ENCODE peak calls at places on chromosomes 2 and 18, in nine cellular contexts. E, W, Y, D, I, N, U, K and X are unnamed samples.

GRCh38 chr2:230816735-230817134 is 48.0 kb upstream of the ITM2C start:
- DNase-seq in Y (no peak), K (no peak), I (no peak), W (peak; percentile 68), D (no peak), U (no peak), E (no peak), N (no peak), X (no peak)

GRCh38 chr2:8437949-8438400 is 243.9 kb upstream of the ID2 start:
- DNase-seq in Y (no peak), E (no peak), W (no peak), K (no peak), I (no peak), D (no peak), N (no peak), U (no peak), X (no peak)

GRCh38 chr2:205734436-205734835 is 52.1 kb downstream of the NRP2 start:
- DNase-seq in N (no peak), K (peak; percentile 67), U (no peak), Y (no peak), D (no peak), W (no peak), I (peak; percentile 91), E (peak; percentile 38), X (no peak)

GRCh38 chr2:190893157-190893556 is 12.5 kb downstream of the GLS start:
- DNase-seq in D (no peak), U (no peak), N (no peak), K (no peak), I (no peak), W (no peak), Y (no peak), E (no peak), X (no peak)

GRCh38 chr18:74598350-74599001 is 806 bp downstream of the ZNF407 start:
- DNase-seq in Y (peak; percentile 84), N (no peak), I (peak; percentile 52), K (peak; percentile 55), E (peak; percentile 24), D (peak; percentile 96), U (peak; percentile 31), W (peak; percentile 76), X (peak; percentile 52)

GRCh38 chr2:75361486-75361885 is 162.2 kb upstream of the TACR1 start:
- DNase-seq in K (no peak), W (no peak), N (no peak), D (no peak), I (no peak), E (no peak), U (no peak), Y (no peak), X (no peak)

GRCh38 chr2:234245945-234246344 is 195.4 kb downstream of the SPP2 start:
- DNase-seq in N (no peak), U (peak; percentile 68), E (no peak), D (no peak), Y (no peak), I (peak; percentile 81), W (no peak), K (no peak), X (no peak)

GRCh38 chr2:11236335-11236734 is 81.1 kb downstream of the SLC66A3 start:
- DNase-seq in I (no peak), E (no peak), N (no peak), D (no peak), K (peak; percentile 67), Y (no peak), W (no peak), U (no peak), X (no peak)

GRCh38 chr18:56921888-56922480 is 224.9 kb upstream of the BOD1L2 start:
- DNase-seq in N (no peak), U (no peak), E (no peak), K (no peak), D (no peak), Y (no peak), I (peak; percentile 48), W (no peak), X (no peak)

GRCh38 chr18:50286391-50287027 is 983 bp downstream of the CXXC1 start:
- DNase-seq in D (peak; percentile 87), Y (no peak), E (no peak), K (peak; percentile 77), N (peak; percentile 74), W (peak; percentile 61), U (no peak), I (no peak), X (no peak)

GRCh38 chr2:69217333-69218080 is 169.5 kb downstream of the GFPT1 start:
- DNase-seq in Y (no peak), U (no peak), N (no peak), E (no peak), W (no peak), K (no peak), D (no peak), I (no peak), X (no peak)

GRCh38 chr2:19805266-19805665 is 96.5 kb downstream of the TTC32 start:
- DNase-seq in D (no peak), E (no peak), W (no peak), Y (no peak), I (no peak), K (no peak), U (no peak), N (no peak), X (no peak)

GRCh38 chr2:74083750-74084149 is 64.0 kb downstream of the BOLA3 start:
- DNase-seq in E (no peak), N (no peak), W (no peak), I (no peak), D (no peak), U (no peak), K (peak; percentile 82), Y (no peak), X (no peak)

GRCh38 chr2:121173112-121173511 is 111.9 kb downstream of the TFCP2L1 start:
- DNase-seq in N (no peak), D (no peak), U (no peak), I (no peak), W (no peak), Y (no peak), E (no peak), K (no peak), X (no peak)

GRCh38 chr2:111185496-111186022 is 64.8 kb downstream of the BCL2L11 start:
- DNase-seq in D (no peak), U (no peak), I (no peak), K (peak; percentile 22), W (no peak), N (no peak), E (no peak), Y (peak; percentile 86), X (no peak)

GRCh38 chr2:18896106-18896505 is 306.7 kb upstream of the NT5C1B start:
- DNase-seq in Y (no peak), U (no peak), K (no peak), W (no peak), I (peak; percentile 26), D (no peak), N (no peak), E (no peak), X (no peak)

GRCh38 chr2:240033330-240033678 is 3.1 kb upstream of the OR6B2 start:
- DNase-seq in W (no peak), I (no peak), D (no peak), U (no peak), E (no peak), Y (no peak), N (no peak), K (no peak), X (no peak)

GRCh38 chr2:213627054-213627710 is 342.9 kb downstream of the SPAG16 start:
- DNase-seq in E (no peak), N (no peak), W (no peak), D (no peak), Y (no peak), I (no peak), U (no peak), K (no peak), X (no peak)

DNA sequence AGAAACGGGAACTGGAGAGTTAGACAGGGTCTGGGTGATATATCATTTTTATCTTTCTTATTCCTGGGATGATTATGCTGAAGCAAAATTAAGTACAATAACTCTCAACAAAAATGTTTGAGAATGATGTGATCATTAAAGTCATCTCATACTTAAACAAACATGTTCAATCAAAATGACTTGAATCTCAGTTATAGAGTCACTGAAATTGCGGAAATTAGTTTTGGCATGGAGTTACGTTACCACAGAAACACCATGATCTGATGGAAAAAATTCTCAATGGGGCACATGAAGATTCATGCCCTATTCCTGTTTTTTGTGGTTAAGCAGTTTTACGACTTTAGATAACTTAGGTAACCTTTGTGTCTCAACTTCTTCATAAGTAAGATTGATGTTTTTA is 757.7 kb downstream of the EPHA4 start:
- DNase-seq in E (no peak), D (no peak), N (no peak), U (no peak), K (no peak), W (no peak), Y (no peak), I (no peak), X (no peak)
- H3K9me3 ChIP-seq in E (no peaks in the 10 kb centered on the region), D (no peaks in the 10 kb centered on the region), N (no peaks in the 10 kb centered on the region), U (no peaks in the 10 kb centered on the region), K (no peaks in the 10 kb centered on the region), W (no peaks in the 10 kb centered on the region), Y (no peaks in the 10 kb centered on the region), I (no peaks in the 10 kb centered on the region), X (no peaks in the 10 kb centered on the region)

DNA sequence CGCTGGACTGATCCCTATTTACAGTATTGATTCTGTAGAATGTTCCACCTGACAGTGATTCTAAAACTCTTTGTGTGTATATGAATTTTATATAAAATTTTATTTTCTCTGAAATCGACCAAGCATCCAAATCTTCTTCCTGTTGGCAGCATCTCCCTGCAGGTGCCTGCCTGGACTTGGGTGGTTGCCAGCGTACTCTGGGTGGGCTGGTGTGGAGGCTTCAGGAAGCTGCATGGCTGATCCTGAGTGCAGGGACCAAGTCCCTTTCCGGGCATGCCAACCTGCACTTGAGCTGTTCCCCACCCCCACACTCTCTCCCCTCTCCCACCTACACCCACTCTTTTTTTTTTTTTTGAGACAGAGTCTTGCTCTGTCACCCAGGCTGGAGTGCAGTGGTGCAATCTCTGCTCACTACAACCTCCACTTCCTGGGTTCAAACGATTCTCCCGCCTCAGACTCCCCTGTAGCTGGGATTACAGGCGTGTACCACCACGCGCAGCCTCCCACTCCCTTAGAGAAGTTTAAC is 53.2 kb upstream of the ALKAL2 start:
- DNase-seq in Y (no peak), D (no peak), K (no peak), E (no peak), N (no peak), W (no peak), I (no peak), U (no peak), X (no peak)
- H3K9me3 ChIP-seq in Y (peaks cover 26% of the 10 kb centered on the region), D (peaks cover 22% of the 10 kb centered on the region), K (no peaks in the 10 kb centered on the region), E (peaks cover 34% of the 10 kb centered on the region), N (no peaks in the 10 kb centered on the region), W (no peaks in the 10 kb centered on the region), I (no peaks in the 10 kb centered on the region), U (peaks cover 11% of the 10 kb centered on the region), X (no peaks in the 10 kb centered on the region)

GRCh38 chr2:89797320-89798038 is 1106.0 kb downstream of the RPIA start:
- DNase-seq in U (no peak), E (no peak), W (no peak), I (no peak), K (no peak), N (no peak), D (no peak), Y (no peak), X (no peak)
- H3K9me3 ChIP-seq in U (peaks cover 12% of the 10 kb centered on the region), E (peaks cover 95% of the 10 kb centered on the region), W (no peaks in the 10 kb centered on the region), I (peaks cover 8% of the 10 kb centered on the region), K (no peaks in the 10 kb centered on the region), N (peaks cover 54% of the 10 kb centered on the region), D (peaks cover 100% of the 10 kb centered on the region), Y (peaks cover 77% of the 10 kb centered on the region), X (peaks cover 5% of the 10 kb centered on the region)

GRCh38 chr2:155600296-155600695 is 732.2 kb downstream of the NR4A2 start:
- DNase-seq in W (no peak), D (peak; percentile 70), Y (no peak), E (no peak), K (no peak), U (no peak), I (no peak), N (peak; percentile 29), X (no peak)

GRCh38 chr2:155600914-155601760 is 731.4 kb downstream of the NR4A2 start:
- DNase-seq in D (peak; percentile 52), W (no peak), K (no peak), I (no peak), E (no peak), Y (no peak), U (no peak), N (peak; percentile 16), X (no peak)

GRCh38 chr2:155599834-155600233 is 732.7 kb downstream of the NR4A2 start:
- DNase-seq in E (no peak), W (no peak), I (no peak), N (peak; percentile 27), D (peak; percentile 47), K (no peak), U (no peak), Y (no peak), X (no peak)
- H3K9me3 ChIP-seq in E (peaks cover 14% of the 10 kb centered on the region), W (peaks cover 4% of the 10 kb centered on the region), I (no peaks in the 10 kb centered on the region), N (no peaks in the 10 kb centered on the region), D (peaks cover 14% of the 10 kb centered on the region), K (no peaks in the 10 kb centered on the region), U (peaks cover 2% of the 10 kb centered on the region), Y (peaks cover 14% of the 10 kb centered on the region), X (no peaks in the 10 kb centered on the region)